ENCODE peak calls at places on chromosomes 4 and X, in six cellular contexts. P is AG20443; D is HFF-Myc; Y is activated T-cell treated with anti-CD3 and anti-CD28 coated beads, Interleukin-2, amount 50 U/mL, for 72 hours; V is mucosa of gallbladder; H is NCI-H2081. A is an unnamed sample.

GRCh38 chrX:12955882-12956703 is 18.8 kb upstream of the TMSB4X start:
- DNase-seq in P (peak; percentile 59), D (no peak), Y (peak; percentile 84), V (no peak), H (no peak), A (peak; percentile 63)

GRCh38 chr4:79788884-79789283 is 284.1 kb downstream of the ANTXR2 start:
- DNase-seq in P (no peak), D (no peak), Y (no peak), V (no peak), H (no peak), A (no peak)

GRCh38 chr4:5742388-5742787 is 31.4 kb downstream of the EVC start:
- DNase-seq in P (no peak), D (no peak), Y (no peak), V (no peak), H (no peak), A (no peak)

GRCh38 chrX:19931146-19931545 is 43.7 kb upstream of the SH3KBP1 start:
- DNase-seq in P (peak; percentile 7), D (no peak), Y (no peak), V (no peak), H (no peak), A (no peak)

GRCh38 chr4:7904108-7904516 is 35.5 kb downstream of the AFAP1 start:
- DNase-seq in P (peak; percentile 63), D (no peak), Y (no peak), V (no peak), H (no peak), A (no peak)

GRCh38 chr4:88697588-88698329 is at the start of gene NAP1L5:
- DNase-seq in P (peak; percentile 81), D (no peak), Y (peak; percentile 66), V (peak; percentile 70), H (peak; percentile 76), A (peak; percentile 62)

GRCh38 chrX:32530802-32531403 is 680.4 kb downstream of the DMD start:
- DNase-seq in P (peak; percentile 8), D (no peak), Y (peak; percentile 12), V (peak; percentile 32), H (peak; percentile 64), A (no peak)

GRCh38 chr4:59571805-59572430 is 1628.2 kb upstream of the ADGRL3 start:
- DNase-seq in P (no peak), D (no peak), Y (no peak), V (no peak), H (peak; percentile 78), A (no peak)

GRCh38 chr4:94551616-94552564 is 100.1 kb downstream of the PDLIM5 start:
- DNase-seq in P (no peak), D (no peak), Y (no peak), V (no peak), H (no peak), A (no peak)

GRCh38 chr4:42339935-42340406 is 57.3 kb upstream of the SHISA3 start:
- DNase-seq in P (no peak), D (no peak), Y (no peak), V (no peak), H (no peak), A (no peak)

GRCh38 chrX:111322231-111322855 is 52.1 kb upstream of the CAPN6 start:
- DNase-seq in P (no peak), D (no peak), Y (no peak), V (no peak), H (no peak), A (no peak)

GRCh38 chrX:103362504-103362903 is 6.2 kb downstream of the TCEAL9 start:
- DNase-seq in P (peak; percentile 61), D (no peak), Y (no peak), V (no peak), H (no peak), A (no peak)

GRCh38 chr4:15681067-15681371 is 608 bp upstream of the FAM200B start:
- DNase-seq in P (no peak), D (no peak), Y (no peak), V (no peak), H (no peak), A (no peak)

GRCh38 chrX:21972046-21972445 is 31.5 kb downstream of the SMS start:
- DNase-seq in P (no peak), D (no peak), Y (no peak), V (no peak), H (no peak), A (no peak)

GRCh38 chr4:5712517-5712916 is 1.5 kb downstream of the EVC start:
- DNase-seq in P (no peak), D (peak; percentile 40), Y (peak; percentile 18), V (no peak), H (no peak), A (no peak)

GRCh38 chr4:666436-666810 is 7.7 kb downstream of the ATP5ME start:
- DNase-seq in P (no peak), D (no peak), Y (no peak), V (no peak), H (no peak), A (no peak)

GRCh38 chrX:45320191-45320590 is 119.5 kb upstream of the DIPK2B start:
- DNase-seq in P (no peak), D (no peak), Y (no peak), V (no peak), H (no peak), A (no peak)

GRCh38 chr4:3680656-3681055 is 85.5 kb upstream of the ADRA2C start:
- DNase-seq in P (no peak), D (no peak), Y (no peak), V (no peak), H (no peak), A (no peak)

GRCh38 chrX:53056292-53056691 is 7.7 kb downstream of the GPR173 start:
- DNase-seq in P (no peak), D (no peak), Y (no peak), V (no peak), H (no peak), A (no peak)

GRCh38 chrX:122579036-122579435 is 605.0 kb upstream of the GRIA3 start:
- DNase-seq in P (no peak), D (no peak), Y (no peak), V (no peak), H (no peak), A (no peak)

GRCh38 chr4:8838911-8839431 is 32.7 kb downstream of the HMX1 start:
- DNase-seq in P (no peak), D (no peak), Y (no peak), V (no peak), H (no peak), A (no peak)

GRCh38 chrX:40170830-40171512 is 73.2 kb upstream of the BCOR start:
- DNase-seq in P (no peak), D (no peak), Y (no peak), V (no peak), H (no peak), A (no peak)

GRCh38 chr4:105978684-105979296 is 83.5 kb downstream of the NPNT start:
- DNase-seq in P (peak; percentile 74), D (no peak), Y (no peak), V (no peak), H (no peak), A (no peak)

GRCh38 chrX:41561045-41561444 is 113.9 kb downstream of the NYX start:
- DNase-seq in P (peak; percentile 56), D (peak; percentile 52), Y (peak; percentile 49), V (peak; percentile 29), H (no peak), A (no peak)

GRCh38 chr4:79578613-79579012 is 170.6 kb upstream of the GK2 start:
- DNase-seq in P (no peak), D (no peak), Y (no peak), V (no peak), H (no peak), A (no peak)

A was measured in stomach.